ENCODE peak calls at places on chromosomes 5 and 9, in five cellular contexts. One of them, this sample, is unnamed.

GRCh38 chr5:88979244-88979643 is 96.3 kb upstream of the MEF2C start:
- DNase-seq in AG04450: no peak
- DNase-seq in A549: no peak
- DNase-seq in H9: no peak
- DNase-seq in CD4-positive, alpha-beta T cell: no peak
- DNase-seq in this sample: no peak

GRCh38 chr5:14743601-14744295 is 79.2 kb downstream of the OTULIN start:
- DNase-seq in AG04450: peak
- DNase-seq in A549: no peak
- DNase-seq in H9: no peak
- DNase-seq in CD4-positive, alpha-beta T cell: no peak
- DNase-seq in this sample: no peak

GRCh38 chr9:12463641-12464040 is 229.5 kb upstream of the TYRP1 start:
- DNase-seq in AG04450: no peak
- DNase-seq in A549: no peak
- DNase-seq in H9: no peak
- DNase-seq in CD4-positive, alpha-beta T cell: no peak
- DNase-seq in this sample: no peak

GRCh38 chr5:82387041-82387818 is 109.1 kb upstream of the RPS23 start:
- DNase-seq in AG04450: no peak
- DNase-seq in A549: peak
- DNase-seq in H9: no peak
- DNase-seq in CD4-positive, alpha-beta T cell: no peak
- DNase-seq in this sample: no peak

GRCh38 chr5:87752362-87752761 is 339.6 kb upstream of the CCNH start:
- DNase-seq in AG04450: no peak
- DNase-seq in A549: no peak
- DNase-seq in H9: no peak
- DNase-seq in CD4-positive, alpha-beta T cell: no peak
- DNase-seq in this sample: no peak

GRCh38 chr5:95808686-95809413 is 13.7 kb downstream of the GLRX start:
- DNase-seq in AG04450: no peak
- DNase-seq in A549: no peak
- DNase-seq in H9: no peak
- DNase-seq in CD4-positive, alpha-beta T cell: peak
- DNase-seq in this sample: peak

GRCh38 chr5:161030219-161030618 is 178.2 kb upstream of the ATP10B start:
- DNase-seq in AG04450: no peak
- DNase-seq in A549: no peak
- DNase-seq in H9: no peak
- DNase-seq in CD4-positive, alpha-beta T cell: no peak
- DNase-seq in this sample: no peak

GRCh38 chr9:109251080-109251775 is 69.6 kb downstream of the EPB41L4B start:
- DNase-seq in AG04450: no peak
- DNase-seq in A549: peak
- DNase-seq in H9: no peak
- DNase-seq in CD4-positive, alpha-beta T cell: no peak
- DNase-seq in this sample: no peak

GRCh38 chr5:91797581-91797980 is 414.5 kb upstream of the ARRDC3 start:
- DNase-seq in AG04450: no peak
- DNase-seq in A549: no peak
- DNase-seq in H9: no peak
- DNase-seq in CD4-positive, alpha-beta T cell: no peak
- DNase-seq in this sample: no peak

GRCh38 chr9:109799792-109800191 is 19.8 kb downstream of the PALM2AKAP2 start:
- DNase-seq in AG04450: no peak
- DNase-seq in A549: no peak
- DNase-seq in H9: no peak
- DNase-seq in CD4-positive, alpha-beta T cell: no peak
- DNase-seq in this sample: no peak

GRCh38 chr5:9644630-9645029 is 14.5 kb upstream of the TAS2R1 start:
- DNase-seq in AG04450: no peak
- DNase-seq in A549: no peak
- DNase-seq in H9: no peak
- DNase-seq in CD4-positive, alpha-beta T cell: no peak
- DNase-seq in this sample: no peak

GRCh38 chr5:74516217-74516636 is 124.3 kb downstream of the ENC1 start:
- DNase-seq in AG04450: no peak
- DNase-seq in A549: peak
- DNase-seq in H9: no peak
- DNase-seq in CD4-positive, alpha-beta T cell: no peak
- DNase-seq in this sample: no peak

GRCh38 chr5:139660916-139661814 is 13.0 kb downstream of the CXXC5 start:
- DNase-seq in AG04450: peak
- DNase-seq in A549: peak
- DNase-seq in H9: no peak
- DNase-seq in CD4-positive, alpha-beta T cell: no peak
- DNase-seq in this sample: peak

GRCh38 chr5:73918791-73919221 is 292.8 kb downstream of the ARHGEF28 start:
- DNase-seq in AG04450: no peak
- DNase-seq in A549: no peak
- DNase-seq in H9: no peak
- DNase-seq in CD4-positive, alpha-beta T cell: no peak
- DNase-seq in this sample: no peak

GRCh38 chr5:113526421-113526820 is 12.9 kb downstream of the YTHDC2 start:
- DNase-seq in AG04450: no peak
- DNase-seq in A549: no peak
- DNase-seq in H9: no peak
- DNase-seq in CD4-positive, alpha-beta T cell: no peak
- DNase-seq in this sample: no peak

GRCh38 chr5:146560205-146560812 is 44.3 kb upstream of the GPR151 start:
- DNase-seq in AG04450: no peak
- DNase-seq in A549: no peak
- DNase-seq in H9: no peak
- DNase-seq in CD4-positive, alpha-beta T cell: no peak
- DNase-seq in this sample: no peak

GRCh38 chr5:139844472-139845145 is 49.0 kb downstream of the PSD2 start:
- DNase-seq in AG04450: peak
- DNase-seq in A549: peak
- DNase-seq in H9: peak
- DNase-seq in CD4-positive, alpha-beta T cell: peak
- DNase-seq in this sample: peak

GRCh38 chr5:69092969-69093368 is 845 bp upstream of the SLC30A5 start:
- DNase-seq in AG04450: no peak
- DNase-seq in A549: no peak
- DNase-seq in H9: no peak
- DNase-seq in CD4-positive, alpha-beta T cell: no peak
- DNase-seq in this sample: no peak

GRCh38 chr5:69099302-69099701 is 5.5 kb downstream of the SLC30A5 start:
- DNase-seq in AG04450: no peak
- DNase-seq in A549: no peak
- DNase-seq in H9: no peak
- DNase-seq in CD4-positive, alpha-beta T cell: no peak
- DNase-seq in this sample: no peak

GRCh38 chr5:69091771-69092170 is 2.0 kb upstream of the SLC30A5 start:
- DNase-seq in AG04450: no peak
- DNase-seq in A549: no peak
- DNase-seq in H9: no peak
- DNase-seq in CD4-positive, alpha-beta T cell: no peak
- DNase-seq in this sample: no peak

GRCh38 chr5:69093771-69094570 is at the start of gene SLC30A5:
- DNase-seq in AG04450: peak
- DNase-seq in A549: peak
- DNase-seq in H9: peak
- DNase-seq in CD4-positive, alpha-beta T cell: peak
- DNase-seq in this sample: peak
- TF ChIP-seq CTCF in AG04450: peak
- TF ChIP-seq CTCF in A549: peak
- TF ChIP-seq CTCF in H9: peak
- TF ChIP-seq CTCF in CD4-positive, alpha-beta T cell: peak
- TF ChIP-seq CTCF in this sample: peak

GRCh38 chr5:78221964-78222451 is 72.5 kb downstream of the AP3B1 start:
- DNase-seq in AG04450: no peak
- DNase-seq in A549: peak
- DNase-seq in H9: peak
- DNase-seq in CD4-positive, alpha-beta T cell: no peak
- DNase-seq in this sample: peak
- TF ChIP-seq CTCF in AG04450: peak
- TF ChIP-seq CTCF in A549: no peak
- TF ChIP-seq CTCF in H9: peak
- TF ChIP-seq CTCF in CD4-positive, alpha-beta T cell: no peak
- TF ChIP-seq CTCF in this sample: peak

GRCh38 chr5:6711409-6712135 is 1.7 kb upstream of the TENT4A start:
- DNase-seq in AG04450: no peak
- DNase-seq in A549: no peak
- DNase-seq in H9: no peak
- DNase-seq in CD4-positive, alpha-beta T cell: no peak
- DNase-seq in this sample: no peak
- TF ChIP-seq CTCF in AG04450: no peak
- TF ChIP-seq CTCF in A549: no peak
- TF ChIP-seq CTCF in H9: no peak
- TF ChIP-seq CTCF in CD4-positive, alpha-beta T cell: no peak
- TF ChIP-seq CTCF in this sample: no peak

GRCh38 chr9:133275105-133276000 is at the start of gene ABO:
- DNase-seq in AG04450: no peak
- DNase-seq in A549: no peak
- DNase-seq in H9: no peak
- DNase-seq in CD4-positive, alpha-beta T cell: no peak
- DNase-seq in this sample: no peak
- TF ChIP-seq CTCF in AG04450: no peak
- TF ChIP-seq CTCF in A549: peak
- TF ChIP-seq CTCF in H9: peak
- TF ChIP-seq CTCF in CD4-positive, alpha-beta T cell: no peak
- TF ChIP-seq CTCF in this sample: no peak

DNA sequence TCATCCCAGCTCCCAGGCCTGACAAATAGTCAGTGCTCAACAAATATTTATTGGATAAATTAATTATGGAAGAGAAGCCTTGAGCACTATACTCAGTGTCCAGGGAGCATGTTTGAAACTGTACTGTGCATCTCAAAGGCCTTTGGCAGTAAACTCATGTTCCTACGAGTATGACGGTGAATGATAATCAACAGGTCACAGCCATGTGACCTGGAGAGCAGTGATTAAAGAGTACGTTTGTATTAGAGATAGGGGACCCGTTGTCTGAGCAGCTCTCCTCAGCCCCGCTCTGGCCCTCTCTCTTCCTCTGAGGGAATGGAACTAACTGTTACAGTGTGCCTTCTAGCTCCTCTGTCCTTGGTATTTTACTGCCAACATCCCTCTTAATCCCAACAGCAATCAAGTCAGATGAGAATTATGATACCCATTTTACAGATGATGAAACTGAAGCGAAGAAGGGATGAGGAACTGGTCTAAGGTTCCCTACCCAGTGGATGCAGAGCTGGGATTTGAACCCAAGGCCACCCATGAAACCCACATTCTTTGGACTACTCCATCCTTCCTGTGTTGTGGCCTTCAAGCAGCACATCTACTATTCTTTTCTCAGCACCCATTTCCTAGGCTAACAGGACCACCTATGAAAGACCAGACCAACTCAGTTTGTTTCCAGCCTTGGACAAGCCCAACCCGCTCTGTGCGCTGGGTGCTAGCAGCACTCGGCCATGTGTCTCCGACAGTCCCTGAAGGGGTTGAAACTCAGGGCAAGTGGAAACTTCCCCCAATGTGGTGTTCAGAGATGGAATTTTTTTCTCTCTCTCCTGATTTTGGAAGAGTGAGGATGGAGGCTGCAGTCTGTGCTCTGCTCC is 34.9 kb downstream of the SPRY4 start:
- DNase-seq in AG04450: no peak
- DNase-seq in A549: no peak
- DNase-seq in H9: no peak
- DNase-seq in CD4-positive, alpha-beta T cell: no peak
- DNase-seq in this sample: no peak
- TF ChIP-seq CTCF in AG04450: no peak
- TF ChIP-seq CTCF in A549: no peak
- TF ChIP-seq CTCF in H9: no peak
- TF ChIP-seq CTCF in CD4-positive, alpha-beta T cell: no peak
- TF ChIP-seq CTCF in this sample: no peak

DNA sequence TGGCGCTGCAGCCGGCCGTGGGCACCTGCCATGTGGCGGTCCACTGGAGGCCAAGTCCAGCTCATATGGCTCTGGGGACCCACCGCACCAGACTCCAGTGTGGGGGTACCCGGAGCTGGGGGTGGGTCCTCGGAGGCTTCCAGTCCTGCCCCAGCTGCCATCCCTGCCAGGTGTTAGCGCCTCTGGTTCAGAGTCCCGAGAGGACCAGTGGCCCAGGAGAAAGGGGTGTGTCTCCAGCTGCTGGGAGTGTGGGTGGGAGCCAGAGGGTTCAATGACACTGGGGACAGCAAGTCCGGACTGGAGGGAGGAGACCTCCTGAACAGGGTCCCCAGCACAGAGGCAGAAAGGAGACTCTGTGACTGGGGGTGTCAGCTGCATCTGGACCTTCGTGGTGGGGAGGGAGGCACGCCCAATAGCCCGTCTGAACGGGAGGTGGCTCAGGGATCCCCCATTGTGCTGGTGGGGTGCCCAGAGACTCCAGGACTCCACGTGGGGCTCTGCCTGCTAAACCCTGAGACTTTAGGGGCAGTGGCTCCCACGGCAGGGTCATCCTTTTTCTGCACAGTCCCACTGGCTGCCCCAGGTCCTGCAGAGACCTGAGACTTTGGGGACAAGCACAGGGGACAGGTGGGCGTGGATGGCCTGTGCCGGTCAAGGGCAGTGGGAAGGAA is 2.4 kb upstream of the AHRR start:
- DNase-seq in AG04450: no peak
- DNase-seq in A549: no peak
- DNase-seq in H9: no peak
- DNase-seq in CD4-positive, alpha-beta T cell: no peak
- DNase-seq in this sample: no peak
- TF ChIP-seq CTCF in AG04450: no peak
- TF ChIP-seq CTCF in A549: no peak
- TF ChIP-seq CTCF in H9: no peak
- TF ChIP-seq CTCF in CD4-positive, alpha-beta T cell: no peak
- TF ChIP-seq CTCF in this sample: no peak

DNA sequence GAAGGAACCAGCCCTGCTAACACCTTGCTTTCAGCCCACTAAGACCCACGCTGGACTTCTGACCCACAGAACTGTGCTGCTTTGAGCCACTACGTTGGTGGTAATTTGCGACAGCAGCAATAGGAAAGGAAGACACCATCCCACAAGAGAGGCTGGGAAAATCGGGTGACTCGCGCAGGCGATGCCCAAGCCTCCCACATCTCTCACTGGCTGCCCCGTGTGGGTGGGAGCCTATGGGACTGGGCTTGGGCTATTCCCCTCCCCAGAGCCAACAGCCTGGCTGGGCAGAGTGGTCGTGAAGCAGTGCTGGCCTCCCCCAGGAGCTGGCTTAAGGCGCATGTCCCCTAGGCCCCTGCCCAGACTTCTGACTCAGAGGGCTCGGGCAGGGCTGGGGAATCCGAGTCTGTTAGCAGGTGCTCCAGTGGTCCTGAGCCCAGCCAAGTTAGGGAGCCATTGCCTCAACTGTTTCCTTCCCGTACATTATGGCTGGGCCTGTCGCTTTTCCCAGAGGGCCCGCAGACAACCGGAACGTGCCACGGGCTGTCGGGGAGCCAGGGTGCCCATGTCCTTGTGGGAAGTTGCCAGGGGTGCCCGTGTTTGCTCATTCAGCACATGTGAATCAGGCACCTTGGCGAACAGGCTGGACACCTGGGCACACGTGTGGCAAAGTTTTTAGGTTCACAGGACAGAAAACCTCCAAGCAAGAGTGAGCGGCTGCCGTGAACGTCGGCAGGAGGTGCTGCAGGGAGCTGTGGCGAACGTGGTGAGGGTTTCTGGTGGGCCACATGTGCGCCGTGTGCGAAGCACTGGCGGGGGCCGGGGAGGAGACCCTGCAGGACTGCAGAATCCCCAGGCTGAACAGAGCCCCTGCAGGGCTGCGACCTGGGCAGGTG is 7.0 kb upstream of the RASGEF1C start:
- DNase-seq in AG04450: no peak
- DNase-seq in A549: no peak
- DNase-seq in H9: no peak
- DNase-seq in CD4-positive, alpha-beta T cell: no peak
- DNase-seq in this sample: no peak
- TF ChIP-seq CTCF in AG04450: no peak
- TF ChIP-seq CTCF in A549: no peak
- TF ChIP-seq CTCF in H9: no peak
- TF ChIP-seq CTCF in CD4-positive, alpha-beta T cell: no peak
- TF ChIP-seq CTCF in this sample: no peak

GRCh38 chr5:181217111-181217804 is 5.8 kb upstream of the TRIM41 start:
- DNase-seq in AG04450: no peak
- DNase-seq in A549: peak
- DNase-seq in H9: peak
- DNase-seq in CD4-positive, alpha-beta T cell: peak
- DNase-seq in this sample: peak
- TF ChIP-seq CTCF in AG04450: no peak
- TF ChIP-seq CTCF in A549: no peak
- TF ChIP-seq CTCF in H9: peak
- TF ChIP-seq CTCF in CD4-positive, alpha-beta T cell: no peak
- TF ChIP-seq CTCF in this sample: no peak